ENCODE peak calls at places on chromosomes 13 and 19, in nine cellular contexts. O is activated gamma-delta T cell; A is Caki2; G is activated CD4-positive, alpha-beta T cell treated with anti-CD3 and anti-CD28 coated beads for 36 hours; F is naive B cell; J is anterior cingulate cortex; C is EH; K is HEK293T; X is CD8-positive, alpha-beta T cell. H is an unnamed sample.

GRCh38 chr13:43963726-43964125 is 84.0 kb downstream of the LACC1 start:
- DNase-seq in O (no peak), A (no peak), G (no peak), F (no peak), J (no peak), C (peak; percentile 4), K (peak; percentile 24), X (no peak), H (peak; percentile 27)

GRCh38 chr13:98751397-98752110 is 918 bp downstream of the SLC15A1 start:
- DNase-seq in O (no peak), A (no peak), G (no peak), F (no peak), J (no peak), C (peak; percentile 20), K (peak; percentile 22), X (no peak), H (no peak)

GRCh38 chr19:41945135-41945766 is 13.9 kb downstream of the RABAC1 start:
- DNase-seq in O (no peak), A (no peak), G (peak; percentile 95), F (peak; percentile 96), J (no peak), C (no peak), K (no peak), X (peak; percentile 83), H (peak; percentile 88)

GRCh38 chr19:2251577-2252480 is 2.7 kb downstream of the AMH start:
- DNase-seq in O (no peak), A (no peak), G (peak; percentile 49), F (no peak), J (no peak), C (no peak), K (no peak), X (no peak), H (no peak)

GRCh38 chr19:18607222-18608101 is 863 bp upstream of the CRLF1 start:
- DNase-seq in O (no peak), A (no peak), G (no peak), F (no peak), J (no peak), C (no peak), K (peak; percentile 37), X (no peak), H (no peak)

GRCh38 chr19:8592231-8593009 is 15.2 kb upstream of the MYO1F start:
- DNase-seq in O (peak; percentile 89), A (peak; percentile 96), G (peak; percentile 99), F (peak; percentile 73), J (peak; percentile 84), C (peak; percentile 87), K (peak; percentile 96), X (peak; percentile 91), H (peak; percentile 97)

GRCh38 chr19:13875824-13876223 is 1.1 kb upstream of the NANOS3 start:
- DNase-seq in O (no peak), A (no peak), G (no peak), F (no peak), J (no peak), C (no peak), K (no peak), X (no peak), H (no peak)

GRCh38 chr19:15180451-15181390 is 20.1 kb downstream of the NOTCH3 start:
- DNase-seq in O (no peak), A (peak; percentile 65), G (no peak), F (no peak), J (no peak), C (no peak), K (peak; percentile 71), X (no peak), H (no peak)

GRCh38 chr13:104823071-104823470 is 1712.4 kb downstream of the EFNB2 start:
- DNase-seq in O (no peak), A (no peak), G (no peak), F (no peak), J (no peak), C (no peak), K (no peak), X (no peak), H (no peak)

GRCh38 chr19:46901701-46902401 is 41.1 kb downstream of the ARHGAP35 start:
- DNase-seq in O (no peak), A (peak; percentile 49), G (no peak), F (no peak), J (no peak), C (peak; percentile 61), K (no peak), X (no peak), H (no peak)

GRCh38 chr13:106491928-106492327 is 43.5 kb downstream of the EFNB2 start:
- DNase-seq in O (no peak), A (no peak), G (no peak), F (no peak), J (peak; percentile 37), C (no peak), K (no peak), X (no peak), H (no peak)

GRCh38 chr19:35403116-35403760 is 32.4 kb downstream of the GPR42 start:
- DNase-seq in O (no peak), A (no peak), G (peak; percentile 24), F (no peak), J (no peak), C (no peak), K (no peak), X (no peak), H (no peak)